ENCODE peak calls at places on chromosomes 6 and 20, in five cellular contexts. K is bronchial epithelial cell; A is T-helper 1 cell; X is CD4-positive, alpha-beta T cell; S is retina. J is an unnamed sample.

GRCh38 chr6:42154461-42155209 is 12.2 kb upstream of the C6orf132 start:
- DNase-seq in K (no peak), A (no peak), X (no peak), S (no peak), J (no peak)

GRCh38 chr6:135851442-135852271 is at the start of gene PDE7B:
- DNase-seq in K (peak), A (peak), X (no peak), S (peak), J (peak)

GRCh38 chr20:17969884-17970409 is 1.1 kb downstream of the MGME1 start:
- DNase-seq in K (no peak), A (peak), X (no peak), S (no peak), J (peak)

GRCh38 chr6:146269482-146269881 is 240.6 kb downstream of the GRM1 start:
- DNase-seq in K (no peak), A (no peak), X (no peak), S (no peak), J (no peak)

GRCh38 chr6:40413231-40413755 is 173.9 kb downstream of the LRFN2 start:
- DNase-seq in K (no peak), A (no peak), X (no peak), S (no peak), J (no peak)

GRCh38 chr6:163250122-163250521 is 164.4 kb upstream of the QKI start:
- DNase-seq in K (no peak), A (no peak), X (no peak), S (no peak), J (no peak)

GRCh38 chr20:41119593-41120561 is 17.5 kb upstream of the PLCG1 start:
- DNase-seq in K (no peak), A (no peak), X (no peak), S (no peak), J (no peak)

GRCh38 chr6:56637640-56638039 is 5.0 kb downstream of the DST start:
- DNase-seq in K (peak), A (peak), X (no peak), S (peak), J (no peak)

GRCh38 chr20:56414842-56415765 is 3.0 kb downstream of the CASS4 start:
- DNase-seq in K (peak), A (peak), X (no peak), S (no peak), J (peak)

GRCh38 chr20:6074145-6074561 is 20.3 kb upstream of the LRRN4 start:
- DNase-seq in K (no peak), A (peak), X (no peak), S (peak), J (no peak)